ENCODE peak calls at places on chromosomes 16 and 17, in six cellular contexts. N is transverse colon, V is choroid plexus epithelial cell, L is mucosa of descending colon, X is A549, J is uterus. M is an unnamed sample.

GRCh38 chr16:70561623-70562022 is 38.0 kb downstream of the SF3B3 start:
- DNase-seq in L (no peak), V (no peak), N (no peak), J (no peak), X (no peak), M (no peak)

GRCh38 chr17:34378664-34379101 is 15.7 kb upstream of the CCL1 start:
- DNase-seq in V (peak; percentile 21), J (no peak), N (peak; percentile 28), L (no peak), X (no peak), M (no peak)

GRCh38 chr16:68696514-68696913 is 40.6 kb upstream of the CDH1 start:
- DNase-seq in J (no peak), N (peak; percentile 49), L (peak; percentile 48), X (no peak), V (no peak), M (no peak)

GRCh38 chr17:46151762-46152161 is 41.5 kb downstream of the KANSL1 start:
- DNase-seq in X (no peak), V (no peak), J (no peak), L (no peak), N (no peak), M (no peak)

GRCh38 chr16:89808453-89808939 is 8.0 kb downstream of the FANCA start:
- DNase-seq in L (no peak), V (no peak), X (no peak), N (no peak), J (no peak), M (no peak)

GRCh38 chr16:21162661-21163151 is 4.2 kb downstream of the LDAF1 start:
- DNase-seq in V (no peak), J (peak; percentile 46), N (no peak), L (no peak), X (no peak), M (peak; percentile 29)

GRCh38 chr16:74732951-74733350 is 32.3 kb upstream of the MLKL start:
- DNase-seq in J (no peak), N (no peak), X (no peak), V (no peak), L (peak; percentile 20), M (no peak)

GRCh38 chr17:82876602-82877391 is 37.0 kb upstream of the ZNF750 start:
- DNase-seq in V (peak; percentile 88), X (no peak), L (peak; percentile 76), J (peak; percentile 83), N (peak; percentile 78), M (peak; percentile 79)

GRCh38 chr16:23013484-23013883 is 135.8 kb downstream of the USP31 start:
- DNase-seq in N (no peak), J (no peak), V (peak; percentile 14), L (no peak), X (no peak), M (peak; percentile 22)

GRCh38 chr17:68812876-68813584 is 142.2 kb downstream of the ABCA8 start:
- DNase-seq in L (no peak), V (peak; percentile 27), N (no peak), X (no peak), J (no peak), M (no peak)

GRCh38 chr17:81712468-81713003 is 452 bp downstream of the SLC25A10 start:
- DNase-seq in N (peak; percentile 46), J (no peak), V (peak; percentile 19), X (peak; percentile 77), L (no peak), M (peak; percentile 75)

GRCh38 chr17:51601622-51602261 is 341.4 kb downstream of the UTP18 start:
- DNase-seq in J (no peak), L (no peak), N (no peak), V (no peak), X (no peak), M (no peak)

GRCh38 chr17:72117748-72118587 is 2.9 kb upstream of the SOX9 start:
- DNase-seq in V (no peak), J (no peak), X (no peak), L (peak; percentile 60), N (peak; percentile 29), M (peak; percentile 48)

GRCh38 chr16:52963471-52963870 is 89.2 kb downstream of the CHD9NB start:
- DNase-seq in N (no peak), V (no peak), L (no peak), X (no peak), J (no peak), M (no peak)

GRCh38 chr16:73172621-73173312 is 124.8 kb upstream of the ZFHX3 start:
- DNase-seq in J (peak; percentile 90), X (peak; percentile 36), N (peak; percentile 86), V (peak; percentile 95), L (peak; percentile 84), M (peak; percentile 98)

GRCh38 chr17:1347681-1348318 is 52.2 kb downstream of the YWHAE start:
- DNase-seq in N (peak; percentile 59), X (no peak), J (peak; percentile 50), V (peak; percentile 74), L (peak; percentile 62), M (no peak)

GRCh38 chr17:17139972-17140589 is 66.1 kb downstream of the PLD6 start:
- DNase-seq in V (no peak), N (no peak), L (no peak), X (no peak), J (no peak), M (no peak)

GRCh38 chr17:70622382-70623260 is 453.3 kb downstream of the KCNJ2 start:
- DNase-seq in L (peak; percentile 56), X (peak; percentile 25), V (peak; percentile 71), J (no peak), N (peak; percentile 67), M (peak; percentile 69)

GRCh38 chr16:49644143-49644460 is 211.8 kb downstream of the ZNF423 start:
- DNase-seq in J (no peak), L (no peak), N (no peak), V (peak; percentile 51), X (no peak), M (peak; percentile 63)

GRCh38 chr17:48543854-48544355 is 1.0 kb downstream of the HOXB2 start:
- DNase-seq in N (no peak), V (no peak), X (no peak), J (no peak), L (no peak), M (no peak)

GRCh38 chr16:68893710-68894705 is 50.7 kb downstream of the TANGO6 start:
- DNase-seq in L (peak; percentile 53), V (peak; percentile 60), X (no peak), N (peak; percentile 30), J (no peak), M (peak; percentile 28)

GRCh38 chr17:78484300-78485159 is 92.7 kb downstream of the DNAH17 start:
- DNase-seq in J (no peak), L (peak; percentile 79), N (peak; percentile 51), X (peak; percentile 93), V (peak; percentile 18), M (no peak)
- H3K4me3 ChIP-seq in J (no peak overlapping the region), L (no peak overlapping the region), N (peak overlapping the region; percentile 30), X (peak overlapping the region; percentile 86), V (peak overlapping the region; percentile 45), M (peak overlapping the region; percentile 15)

GRCh38 chr17:27457731-27458523 is 1.7 kb downstream of the KSR1 start:
- DNase-seq in N (no peak), J (no peak), L (no peak), X (peak; percentile 44), V (peak; percentile 50), M (peak; percentile 38)

GRCh38 chr17:27459433-27459832 is 3.2 kb downstream of the KSR1 start:
- DNase-seq in N (no peak), L (no peak), X (no peak), J (no peak), V (peak; percentile 40), M (no peak)

GRCh38 chr17:27456681-27457404 is 595 bp downstream of the KSR1 start:
- DNase-seq in L (peak; percentile 51), J (peak; percentile 38), X (no peak), V (no peak), N (peak; percentile 17), M (no peak)

GRCh38 chr17:27457405-27457730 is 1.1 kb downstream of the KSR1 start:
- DNase-seq in N (no peak), V (no peak), J (no peak), L (no peak), X (no peak), M (no peak)

GRCh38 chr17:27458524-27458908 is 2.3 kb downstream of the KSR1 start:
- DNase-seq in J (no peak), N (no peak), V (no peak), X (no peak), L (no peak), M (no peak)
- TF ChIP-seq CTCF in J (no peak), N (no peak), V (no peak), X (no peak), L (no peak), M (no peak)

GRCh38 chr17:28599311-28600184 is 723 bp upstream of the SPAG5 start:
- DNase-seq in V (peak; percentile 85), X (peak; percentile 72), J (peak; percentile 73), N (peak; percentile 76), L (peak; percentile 73), M (peak; percentile 91)

GRCh38 chr17:28592260-28592659 is 6.6 kb downstream of the SPAG5 start:
- DNase-seq in X (no peak), N (no peak), L (no peak), J (no peak), V (no peak), M (no peak)

GRCh38 chr17:28598799-28599310 is at the start of gene SPAG5:
- DNase-seq in N (peak; percentile 96), L (peak; percentile 95), X (peak; percentile 99), J (peak; percentile 92), V (peak; percentile 93), M (peak; percentile 96)

GRCh38 chr17:28598389-28598788 is 436 bp downstream of the SPAG5 start:
- DNase-seq in V (no peak), N (no peak), X (peak; percentile 25), J (no peak), L (no peak), M (no peak)

GRCh38 chr17:28597606-28598383 is 1.0 kb downstream of the SPAG5 start:
- DNase-seq in J (no peak), V (no peak), X (no peak), L (no peak), N (no peak), M (no peak)
- H3K4me3 ChIP-seq in J (no peak overlapping the region), V (no peak overlapping the region), X (peak overlapping the region; percentile 79), L (no peak overlapping the region), N (peak overlapping the region; percentile 55), M (peak overlapping the region; percentile 94)

GRCh38 chr16:2586901-2587480 is 49.2 kb downstream of the PDPK1 start:
- DNase-seq in V (no peak), N (no peak), J (no peak), L (no peak), X (no peak), M (no peak)

GRCh38 chr16:2584742-2585650 is 47.2 kb downstream of the PDPK1 start:
- DNase-seq in X (no peak), L (no peak), N (no peak), J (no peak), V (peak; percentile 26), M (no peak)

GRCh38 chr16:2585651-2586081 is 47.8 kb downstream of the PDPK1 start:
- DNase-seq in N (no peak), L (no peak), V (no peak), X (no peak), J (no peak), M (no peak)

GRCh38 chr16:2587891-2588565 is 50.2 kb downstream of the PDPK1 start:
- DNase-seq in L (no peak), J (no peak), N (no peak), V (no peak), X (no peak), M (no peak)

DNA sequence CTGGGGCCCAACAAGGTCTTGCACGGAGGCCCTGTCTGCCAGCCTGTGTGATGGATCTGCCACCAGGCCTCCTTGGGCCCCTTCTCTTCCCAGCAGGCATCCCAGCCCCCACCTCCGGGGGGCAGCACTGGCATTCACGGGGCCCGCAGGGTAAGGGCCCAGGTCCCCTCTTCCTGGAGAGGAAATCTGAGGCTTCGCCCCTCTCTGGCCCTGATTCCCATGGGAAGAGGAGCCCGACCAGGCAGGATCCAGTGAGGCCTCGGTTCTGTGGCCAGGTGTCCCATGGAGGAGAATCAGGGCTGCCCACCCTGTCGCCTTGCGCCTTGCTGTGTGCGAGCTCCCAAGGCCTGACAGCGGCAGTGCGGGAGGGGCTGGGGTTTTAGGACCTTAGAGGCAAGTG is 48.4 kb downstream of the PDPK1 start:
- DNase-seq in V (no peak), J (no peak), X (no peak), L (no peak), N (no peak), M (no peak)
- TF ChIP-seq CTCF in V (peak; percentile 37), J (no peak), X (no peak), L (no peak), N (no peak), M (peak; percentile 11)